ENCODE peak calls at places on chromosomes 1 and 21, in ten cellular contexts. Y, W, Q, L, I, M, P, J, S and F are unnamed samples.

GRCh38 chr1:182197555-182197954 is 136.0 kb upstream of the ZNF648 start:
- DNase-seq in Y (no peak), W (no peak), Q (no peak), L (no peak), I (no peak), M (no peak), P (no peak), J (no peak), S (no peak), F (no peak)

GRCh38 chr1:184152944-184153343 is 101.4 kb downstream of the TSEN15 start:
- DNase-seq in Y (no peak), W (no peak), Q (no peak), L (no peak), I (no peak), M (no peak), P (no peak), J (no peak), S (no peak), F (no peak)

GRCh38 chr1:245483247-245483646 is 328.5 kb downstream of the KIF26B start:
- DNase-seq in Y (no peak), W (no peak), Q (no peak), L (no peak), I (no peak), M (peak; percentile 16), P (no peak), J (no peak), S (no peak), F (no peak)

GRCh38 chr21:42113926-42114409 is 42.9 kb downstream of the UMODL1 start:
- DNase-seq in Y (no peak), W (no peak), Q (no peak), L (no peak), I (no peak), M (no peak), P (no peak), J (no peak), S (no peak), F (no peak)

GRCh38 chr1:163315773-163316374 is 5.9 kb upstream of the NUF2 start:
- DNase-seq in Y (no peak), W (peak; percentile 39), Q (peak; percentile 27), L (no peak), I (no peak), M (peak; percentile 67), P (no peak), J (no peak), S (peak; percentile 24), F (peak; percentile 52)

GRCh38 chr1:30478288-30478687 is 245.1 kb downstream of the MATN1 start:
- DNase-seq in Y (no peak), W (no peak), Q (peak; percentile 13), L (no peak), I (no peak), M (no peak), P (no peak), J (no peak), S (no peak), F (no peak)

GRCh38 chr1:85229574-85230097 is 28.8 kb upstream of the SYDE2 start:
- DNase-seq in Y (no peak), W (no peak), Q (no peak), L (no peak), I (no peak), M (no peak), P (no peak), J (no peak), S (peak; percentile 45), F (no peak)

GRCh38 chr1:152801333-152801732 is 4.8 kb downstream of the LCE1D start:
- DNase-seq in Y (no peak), W (no peak), Q (no peak), L (no peak), I (no peak), M (no peak), P (no peak), J (no peak), S (no peak), F (no peak)

GRCh38 chr1:69377507-69377906 is 190.2 kb upstream of the LRRC7 start:
- DNase-seq in Y (no peak), W (no peak), Q (no peak), L (no peak), I (no peak), M (no peak), P (no peak), J (no peak), S (no peak), F (no peak)

GRCh38 chr1:159795534-159795933 is 6.6 kb upstream of the FCRL6 start:
- DNase-seq in Y (no peak), W (no peak), Q (no peak), L (no peak), I (no peak), M (no peak), P (no peak), J (no peak), S (no peak), F (no peak)

GRCh38 chr1:238465449-238465848 is 574.7 kb upstream of the ZP4 start:
- DNase-seq in Y (no peak), W (no peak), Q (no peak), L (no peak), I (no peak), M (no peak), P (no peak), J (no peak), S (no peak), F (no peak)

GRCh38 chr21:21074305-21074704 is 76.1 kb downstream of the NCAM2 start:
- DNase-seq in Y (no peak), W (no peak), Q (no peak), L (no peak), I (no peak), M (no peak), P (no peak), J (no peak), S (no peak), F (no peak)

GRCh38 chr1:21553116-21553926 is 44.1 kb downstream of the ALPL start:
- DNase-seq in Y (no peak), W (no peak), Q (no peak), L (no peak), I (no peak), M (no peak), P (no peak), J (no peak), S (no peak), F (no peak)

GRCh38 chr1:57102957-57103356 is 137.1 kb upstream of the C8B start:
- DNase-seq in Y (no peak), W (no peak), Q (no peak), L (no peak), I (no peak), M (no peak), P (no peak), J (no peak), S (no peak), F (no peak)

GRCh38 chr1:157774412-157774811 is 2.5 kb downstream of the FCRL2 start:
- DNase-seq in Y (no peak), W (no peak), Q (no peak), L (no peak), I (no peak), M (no peak), P (no peak), J (no peak), S (no peak), F (no peak)

GRCh38 chr1:157775101-157775870 is 1.6 kb downstream of the FCRL2 start:
- DNase-seq in Y (no peak), W (no peak), Q (no peak), L (no peak), I (no peak), M (no peak), P (no peak), J (no peak), S (no peak), F (no peak)

GRCh38 chr1:157776971-157777386 is at the start of gene FCRL2:
- DNase-seq in Y (no peak), W (no peak), Q (no peak), L (no peak), I (no peak), M (no peak), P (no peak), J (no peak), S (no peak), F (no peak)

GRCh38 chr1:157771666-157772425 is 5.1 kb downstream of the FCRL2 start:
- DNase-seq in Y (no peak), W (no peak), Q (no peak), L (no peak), I (no peak), M (no peak), P (no peak), J (no peak), S (no peak), F (no peak)

GRCh38 chr1:157773723-157774350 is 3.1 kb downstream of the FCRL2 start:
- DNase-seq in Y (no peak), W (no peak), Q (no peak), L (no peak), I (no peak), M (peak; percentile 64), P (no peak), J (no peak), S (peak; percentile 70), F (peak; percentile 29)
- H3K4me1 ChIP-seq in Y (no peaks in the 10 kb centered on the region), W (no peaks in the 10 kb centered on the region), Q (no peaks in the 10 kb centered on the region), L (no peaks in the 10 kb centered on the region), I (no peaks in the 10 kb centered on the region), M (peaks cover 5% of the 10 kb centered on the region), P (no peaks in the 10 kb centered on the region), J (peaks cover 4% of the 10 kb centered on the region), S (peaks cover 5% of the 10 kb centered on the region), F (no peaks in the 10 kb centered on the region)

GRCh38 chr1:2411801-2412394 is 466 bp downstream of the PEX10 start:
- DNase-seq in Y (no peak), W (no peak), Q (no peak), L (no peak), I (no peak), M (no peak), P (no peak), J (no peak), S (no peak), F (no peak)
- H3K4me1 ChIP-seq in Y (no peaks in the 10 kb centered on the region), W (peaks cover 47% of the 10 kb centered on the region), Q (peaks cover 30% of the 10 kb centered on the region), L (peaks cover 30% of the 10 kb centered on the region), I (peaks cover 33% of the 10 kb centered on the region), M (peaks cover 18% of the 10 kb centered on the region), P (peaks cover 45% of the 10 kb centered on the region), J (peaks cover 32% of the 10 kb centered on the region), S (peaks cover 12% of the 10 kb centered on the region), F (peaks cover 44% of the 10 kb centered on the region)

GRCh38 chr1:5873556-5873955 is 118.7 kb downstream of the NPHP4 start:
- DNase-seq in Y (no peak), W (no peak), Q (no peak), L (no peak), I (no peak), M (no peak), P (no peak), J (no peak), S (no peak), F (no peak)
- H3K4me1 ChIP-seq in Y (no peaks in the 10 kb centered on the region), W (no peaks in the 10 kb centered on the region), Q (no peaks in the 10 kb centered on the region), L (no peaks in the 10 kb centered on the region), I (no peaks in the 10 kb centered on the region), M (no peaks in the 10 kb centered on the region), P (no peaks in the 10 kb centered on the region), J (no peaks in the 10 kb centered on the region), S (no peaks in the 10 kb centered on the region), F (no peaks in the 10 kb centered on the region)

DNA sequence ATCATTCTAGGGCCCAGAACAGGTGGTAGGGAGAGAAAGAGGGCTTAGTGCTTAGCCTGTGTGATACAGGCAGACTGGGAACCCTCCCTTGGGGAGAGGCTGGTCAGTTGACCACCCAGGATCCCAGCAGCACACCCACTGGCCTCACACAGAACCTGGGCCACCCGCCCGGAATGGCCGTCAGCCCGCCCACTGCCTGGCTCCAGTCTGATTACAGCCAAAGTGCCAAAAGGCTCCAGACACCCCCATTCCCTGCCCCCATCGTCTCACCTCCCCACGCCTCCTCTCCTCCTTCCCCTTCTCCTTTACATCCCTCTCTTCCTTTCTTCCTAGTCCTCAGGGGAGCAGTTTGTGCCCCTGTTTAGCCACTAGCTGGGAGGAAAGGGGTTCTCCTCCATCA is 4.8 kb upstream of the WNT2B start:
- DNase-seq in Y (no peak), W (no peak), Q (no peak), L (no peak), I (no peak), M (no peak), P (no peak), J (no peak), S (no peak), F (no peak)
- H3K4me1 ChIP-seq in Y (no peaks in the 10 kb centered on the region), W (peaks cover 18% of the 10 kb centered on the region), Q (peaks cover 27% of the 10 kb centered on the region), L (peaks cover 35% of the 10 kb centered on the region), I (peaks cover 29% of the 10 kb centered on the region), M (peaks cover 26% of the 10 kb centered on the region), P (peaks cover 17% of the 10 kb centered on the region), J (peaks cover 12% of the 10 kb centered on the region), S (no peaks in the 10 kb centered on the region), F (peaks cover 17% of the 10 kb centered on the region)